ENCODE peak calls at places on chromosomes 12 and 14, in four cellular contexts. F is neuronal stem cell, P is H9, A is H1. G is an unnamed sample.

GRCh38 chr12:14605401-14605989 is 37.8 kb upstream of the PLBD1 start:
- DNase-seq in A (no peak), F (no peak), P (no peak), G (no peak)

GRCh38 chr12:75481013-75481705 is 604 bp downstream of the GLIPR1 start:
- DNase-seq in A (no peak), P (no peak), F (no peak), G (peak)

GRCh38 chr14:104746071-104746545 is 6.8 kb upstream of the SIVA1 start:
- DNase-seq in A (no peak), P (no peak), F (no peak), G (no peak)

GRCh38 chr14:67618617-67619063 is 1.1 kb upstream of the ARG2 start:
- DNase-seq in A (no peak), F (peak), P (no peak), G (peak)

GRCh38 chr12:109762673-109763191 is 49.1 kb downstream of the FAM222A start:
- DNase-seq in P (peak), A (peak), F (no peak), G (no peak)

GRCh38 chr12:57744194-57744776 is 554 bp upstream of the TSPAN31 start:
- DNase-seq in P (no peak), A (peak), F (no peak), G (no peak)

GRCh38 chr14:28952707-28953106 is 186.1 kb downstream of the FOXG1 start:
- DNase-seq in P (no peak), A (no peak), F (no peak), G (no peak)

GRCh38 chr12:53938276-53939140 is at the start of gene HOXC13:
- DNase-seq in F (peak), P (peak), A (peak), G (peak)

GRCh38 chr12:131050463-131051154 is 96.9 kb downstream of the ADGRD1 start:
- DNase-seq in F (no peak), P (no peak), A (no peak), G (no peak)

GRCh38 chr14:49942090-49942489 is 49.2 kb downstream of the ARF6 start:
- DNase-seq in A (no peak), P (no peak), F (no peak), G (no peak)
- H2BK12ac ChIP-seq in A (no peak), P (no peak), F (no peak), G (no peak)

GRCh38 chr14:39957290-39957689 is 525.1 kb upstream of the FBXO33 start:
- DNase-seq in P (no peak), F (no peak), A (no peak), G (no peak)
- H2BK12ac ChIP-seq in P (no peak), F (no peak), A (no peak), G (no peak)

GRCh38 chr12:4117386-4118016 is 156.1 kb upstream of the CCND2 start:
- DNase-seq in P (peak), A (peak), F (no peak), G (no peak)
- H2BK12ac ChIP-seq in P (no peak), A (peak), F (no peak), G (no peak)

DNA sequence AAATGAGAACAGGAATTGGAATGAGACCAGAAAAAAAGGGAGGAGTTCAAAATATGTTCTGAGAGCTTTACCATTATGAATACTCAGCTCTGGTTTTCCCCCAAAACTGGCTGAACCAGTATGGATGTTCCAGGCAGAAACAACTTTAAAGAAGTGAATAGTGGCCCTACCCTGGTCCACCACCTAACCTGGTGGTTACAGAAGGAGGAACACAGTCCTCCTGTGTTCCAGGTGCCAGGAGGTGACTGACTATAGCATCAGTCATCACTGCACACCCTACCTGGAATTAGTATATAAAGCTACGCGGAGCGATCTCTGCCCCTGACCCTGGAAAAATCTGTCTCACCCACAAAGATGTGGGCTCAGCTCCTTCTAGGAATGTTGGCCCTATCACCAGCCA is at the start of gene A2ML1:
- DNase-seq in F (no peak), A (no peak), P (no peak), G (no peak)
- H2BK12ac ChIP-seq in F (no peak), A (peak), P (no peak), G (no peak)

GRCh38 chr14:75271514-75271913 is 7.1 kb upstream of the FOS start:
- DNase-seq in A (no peak), F (no peak), P (no peak), G (no peak)
- H2BK12ac ChIP-seq in A (no peak), F (no peak), P (no peak), G (no peak)

DNA sequence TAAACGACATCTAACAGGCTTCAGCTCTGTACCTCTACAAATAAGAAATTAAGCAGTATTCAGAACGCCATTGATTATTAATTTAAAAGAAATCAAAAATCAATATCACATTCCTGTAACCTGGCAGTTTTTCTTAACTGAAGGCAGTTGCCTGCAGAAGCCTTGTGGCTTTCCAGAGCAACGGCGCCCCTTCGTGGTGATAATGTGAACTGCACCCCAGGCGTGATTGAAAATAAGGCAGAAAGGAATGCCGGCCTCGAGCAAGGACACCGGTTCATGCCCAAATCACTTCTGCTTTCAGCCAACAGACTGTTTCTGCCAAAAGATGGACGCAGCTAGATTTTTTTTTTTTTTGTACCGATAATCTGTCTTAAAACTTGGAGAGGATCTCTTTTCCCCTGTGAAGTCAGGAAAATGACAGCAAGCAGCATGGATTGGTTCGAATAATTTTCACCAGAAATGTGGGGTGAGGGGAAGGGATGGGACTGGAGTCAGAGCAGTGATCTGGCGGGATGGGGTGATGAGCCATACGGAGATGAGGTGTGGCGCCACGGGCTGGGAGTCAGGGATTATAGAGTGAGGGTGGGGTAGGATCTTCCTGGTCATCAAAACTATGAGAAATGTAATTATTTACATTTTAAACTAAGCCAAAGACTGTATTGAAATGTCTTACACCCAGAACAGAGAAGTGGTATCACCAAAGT is 473.0 kb downstream of the DPF3 start:
- DNase-seq in A (peak), F (peak), P (peak), G (peak)
- H2BK12ac ChIP-seq in A (no peak), F (no peak), P (no peak), G (no peak)

DNA sequence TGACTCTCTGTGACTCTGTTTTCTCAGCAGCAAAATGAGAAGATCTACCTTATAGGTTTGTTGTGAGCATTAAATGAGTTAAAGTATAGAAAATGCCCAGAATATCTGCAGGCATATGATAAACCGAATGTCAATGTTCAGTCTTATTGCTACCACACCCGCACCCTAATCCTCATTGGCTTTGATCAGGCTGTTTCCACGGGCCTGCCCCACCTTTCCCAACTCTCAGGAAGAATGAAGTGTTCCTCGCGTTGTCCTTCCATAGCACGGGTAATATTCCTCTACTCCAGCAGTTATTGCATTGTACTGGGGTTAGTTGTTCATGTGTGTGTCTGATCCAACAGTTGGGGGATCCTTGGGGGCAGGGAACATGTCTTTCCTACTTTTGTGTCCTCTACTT is 7.9 kb upstream of the LGALS3 start:
- DNase-seq in F (no peak), A (no peak), P (no peak), G (no peak)
- H2BK12ac ChIP-seq in F (no peak), A (no peak), P (no peak), G (no peak)

DNA sequence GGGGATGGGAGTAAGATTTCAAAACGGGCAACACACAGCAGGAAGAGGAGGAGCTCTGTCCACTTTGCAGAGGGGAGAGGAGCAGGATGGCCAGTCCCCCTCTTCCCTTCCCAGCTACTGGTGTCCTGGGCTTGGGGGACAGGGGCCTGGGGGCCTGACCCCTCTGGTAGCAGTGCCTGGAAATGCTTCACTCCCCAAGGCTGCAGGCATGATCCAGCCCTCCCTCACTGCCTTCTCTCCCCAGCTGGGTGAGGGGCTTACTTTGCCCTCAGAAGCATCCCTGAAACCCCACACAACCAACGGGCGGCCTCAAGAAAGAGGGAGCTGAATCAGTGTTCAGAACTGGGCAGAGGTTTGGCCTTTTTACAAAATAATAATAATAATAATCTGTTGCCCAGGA is 279.5 kb downstream of the DPF3 start:
- DNase-seq in F (no peak), P (no peak), A (peak), G (no peak)
- H2BK12ac ChIP-seq in F (no peak), P (no peak), A (no peak), G (peak)